ENCODE peak calls at places on chromosome 20, in six cellular contexts. One of them, this sample, is unnamed. For H3K36me3, the result is how much of the 10 kb centered on the place peaks cover.

GRCh38 chr20:51760905-51761544 is 7.2 kb downstream of the ATP9A start:
- DNase-seq in GM06990: peak
- DNase-seq in mammary epithelial cell: no peak
- DNase-seq in cardiac muscle cell: peak
- DNase-seq in OCI-LY7: no peak
- DNase-seq in IMR-90: peak
- DNase-seq in this sample: no peak

GRCh38 chr20:57794600-57795346 is 85.0 kb upstream of the PMEPA1 start:
- DNase-seq in OCI-LY7: no peak
- DNase-seq in cardiac muscle cell: no peak
- DNase-seq in IMR-90: peak
- DNase-seq in GM06990: no peak
- DNase-seq in mammary epithelial cell: peak
- DNase-seq in this sample: no peak

GRCh38 chr20:54067606-54068174 is 2.7 kb downstream of the BCAS1 start:
- DNase-seq in cardiac muscle cell: no peak
- DNase-seq in OCI-LY7: no peak
- DNase-seq in mammary epithelial cell: peak
- DNase-seq in GM06990: no peak
- DNase-seq in IMR-90: no peak
- DNase-seq in this sample: peak

GRCh38 chr20:61966492-61967244 is 99.0 kb downstream of the TAF4 start:
- DNase-seq in mammary epithelial cell: no peak
- DNase-seq in cardiac muscle cell: no peak
- DNase-seq in OCI-LY7: no peak
- DNase-seq in GM06990: no peak
- DNase-seq in IMR-90: no peak
- DNase-seq in this sample: no peak

GRCh38 chr20:50048420-50049166 is 64.4 kb downstream of the UBE2V1 start:
- DNase-seq in IMR-90: peak
- DNase-seq in GM06990: no peak
- DNase-seq in cardiac muscle cell: peak
- DNase-seq in mammary epithelial cell: peak
- DNase-seq in OCI-LY7: no peak
- DNase-seq in this sample: no peak

GRCh38 chr20:58261660-58262059 is 33.2 kb upstream of the ANKRD60 start:
- DNase-seq in GM06990: no peak
- DNase-seq in cardiac muscle cell: no peak
- DNase-seq in OCI-LY7: no peak
- DNase-seq in IMR-90: no peak
- DNase-seq in mammary epithelial cell: no peak
- DNase-seq in this sample: no peak

GRCh38 chr20:63733579-63734081 is 2.8 kb upstream of the LIME1 start:
- DNase-seq in IMR-90: no peak
- DNase-seq in OCI-LY7: no peak
- DNase-seq in mammary epithelial cell: no peak
- DNase-seq in GM06990: no peak
- DNase-seq in cardiac muscle cell: no peak
- DNase-seq in this sample: no peak

GRCh38 chr20:43681991-43682410 is 15.1 kb downstream of the MYBL2 start:
- DNase-seq in OCI-LY7: peak
- DNase-seq in cardiac muscle cell: no peak
- DNase-seq in mammary epithelial cell: no peak
- DNase-seq in IMR-90: no peak
- DNase-seq in GM06990: peak
- DNase-seq in this sample: peak

GRCh38 chr20:63423751-63424150 is 48.7 kb downstream of the KCNQ2 start:
- DNase-seq in OCI-LY7: no peak
- DNase-seq in cardiac muscle cell: no peak
- DNase-seq in GM06990: no peak
- DNase-seq in mammary epithelial cell: no peak
- DNase-seq in IMR-90: no peak
- DNase-seq in this sample: no peak

DNA sequence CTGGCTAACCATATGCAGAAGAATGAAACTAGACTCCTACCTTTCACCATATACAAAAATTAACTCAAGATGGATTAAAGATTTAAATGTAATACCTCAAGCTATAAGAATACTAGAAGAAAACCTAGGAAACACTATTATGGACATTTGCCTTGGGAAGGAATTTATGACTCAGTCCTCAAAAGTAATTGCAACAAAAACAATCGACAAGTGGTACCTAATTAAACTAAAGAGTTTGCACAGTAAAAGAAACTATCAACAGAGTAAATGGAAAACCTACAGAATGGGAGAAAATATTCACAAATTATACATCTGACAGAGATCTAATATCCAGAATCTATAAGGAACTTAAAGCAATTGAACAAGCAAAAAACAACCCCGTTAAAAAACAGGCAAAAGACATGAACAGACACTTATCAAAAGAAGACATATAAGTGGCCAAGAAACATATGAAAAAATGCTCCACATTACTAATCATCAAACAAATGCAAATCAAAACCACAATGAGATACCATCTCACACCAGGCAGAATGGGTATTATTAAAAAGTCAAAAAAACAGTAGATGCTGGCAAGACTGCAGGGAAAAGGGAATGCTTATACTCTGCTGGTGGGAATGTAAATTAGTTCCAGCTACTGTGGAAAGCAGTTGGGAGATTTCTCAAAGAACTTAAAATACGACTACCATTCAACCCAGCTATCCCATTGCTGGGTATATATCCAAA is 31.9 kb downstream of the RALGAPB start:
- DNase-seq in cardiac muscle cell: no peak
- DNase-seq in mammary epithelial cell: no peak
- DNase-seq in GM06990: no peak
- DNase-seq in OCI-LY7: no peak
- DNase-seq in IMR-90: no peak
- DNase-seq in this sample: no peak
- H3K36me3 ChIP-seq in cardiac muscle cell: under half
- H3K36me3 ChIP-seq in mammary epithelial cell: under half
- H3K36me3 ChIP-seq in GM06990: under half
- H3K36me3 ChIP-seq in OCI-LY7: half or more
- H3K36me3 ChIP-seq in IMR-90: under half
- H3K36me3 ChIP-seq in this sample: under half

GRCh38 chr20:34479627-34480026 is 36.6 kb upstream of the DYNLRB1 start:
- DNase-seq in mammary epithelial cell: no peak
- DNase-seq in OCI-LY7: no peak
- DNase-seq in GM06990: no peak
- DNase-seq in cardiac muscle cell: no peak
- DNase-seq in IMR-90: no peak
- DNase-seq in this sample: no peak

GRCh38 chr20:34485068-34485634 is 31.1 kb upstream of the DYNLRB1 start:
- DNase-seq in GM06990: no peak
- DNase-seq in OCI-LY7: no peak
- DNase-seq in cardiac muscle cell: no peak
- DNase-seq in mammary epithelial cell: no peak
- DNase-seq in IMR-90: no peak
- DNase-seq in this sample: no peak
- H3K36me3 ChIP-seq in GM06990: under half
- H3K36me3 ChIP-seq in OCI-LY7: half or more
- H3K36me3 ChIP-seq in cardiac muscle cell: under half
- H3K36me3 ChIP-seq in mammary epithelial cell: half or more
- H3K36me3 ChIP-seq in IMR-90: half or more
- H3K36me3 ChIP-seq in this sample: under half

GRCh38 chr20:4573564-4574355 is 147.9 kb upstream of the PRND start:
- DNase-seq in GM06990: no peak
- DNase-seq in IMR-90: peak
- DNase-seq in cardiac muscle cell: peak
- DNase-seq in OCI-LY7: no peak
- DNase-seq in mammary epithelial cell: no peak
- DNase-seq in this sample: no peak
- H3K36me3 ChIP-seq in GM06990: under half
- H3K36me3 ChIP-seq in IMR-90: under half
- H3K36me3 ChIP-seq in cardiac muscle cell: under half
- H3K36me3 ChIP-seq in OCI-LY7: under half
- H3K36me3 ChIP-seq in mammary epithelial cell: under half
- H3K36me3 ChIP-seq in this sample: under half

GRCh38 chr20:25676164-25676809 is 20.4 kb downstream of the ZNF337 start:
- DNase-seq in cardiac muscle cell: peak
- DNase-seq in OCI-LY7: no peak
- DNase-seq in IMR-90: peak
- DNase-seq in GM06990: no peak
- DNase-seq in mammary epithelial cell: peak
- DNase-seq in this sample: no peak
- H3K36me3 ChIP-seq in cardiac muscle cell: under half
- H3K36me3 ChIP-seq in OCI-LY7: under half
- H3K36me3 ChIP-seq in IMR-90: under half
- H3K36me3 ChIP-seq in GM06990: under half
- H3K36me3 ChIP-seq in mammary epithelial cell: under half
- H3K36me3 ChIP-seq in this sample: under half

GRCh38 chr20:3031524-3032147 is 11.8 kb upstream of the GNRH2 start:
- DNase-seq in IMR-90: no peak
- DNase-seq in GM06990: no peak
- DNase-seq in cardiac muscle cell: no peak
- DNase-seq in OCI-LY7: no peak
- DNase-seq in mammary epithelial cell: no peak
- DNase-seq in this sample: no peak

GRCh38 chr20:3032624-3033023 is 10.8 kb upstream of the GNRH2 start:
- DNase-seq in GM06990: no peak
- DNase-seq in OCI-LY7: no peak
- DNase-seq in IMR-90: no peak
- DNase-seq in cardiac muscle cell: no peak
- DNase-seq in mammary epithelial cell: no peak
- DNase-seq in this sample: no peak

DNA sequence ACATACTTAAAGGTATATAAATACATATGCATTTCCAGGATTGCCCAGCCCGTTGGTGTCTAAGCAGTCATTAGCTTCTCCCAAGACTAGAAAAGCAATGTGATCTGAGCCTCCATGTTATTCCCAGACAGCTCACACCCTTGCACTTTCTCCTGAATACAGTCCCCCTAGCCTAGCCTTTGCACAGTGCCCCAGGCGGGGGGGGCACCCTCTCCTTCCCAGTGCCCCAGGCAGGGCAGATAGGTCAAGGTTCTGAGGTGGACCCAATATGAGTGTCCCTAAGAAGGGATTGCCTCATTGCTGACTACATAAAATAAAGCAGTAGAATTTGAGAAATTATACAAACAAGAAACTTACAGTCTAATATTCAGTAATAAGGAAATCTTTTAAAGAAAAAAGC is 15.4 kb upstream of the GNRH2 start:
- DNase-seq in OCI-LY7: no peak
- DNase-seq in GM06990: no peak
- DNase-seq in cardiac muscle cell: no peak
- DNase-seq in mammary epithelial cell: no peak
- DNase-seq in IMR-90: no peak
- DNase-seq in this sample: no peak
- H3K36me3 ChIP-seq in OCI-LY7: half or more
- H3K36me3 ChIP-seq in GM06990: under half
- H3K36me3 ChIP-seq in cardiac muscle cell: under half
- H3K36me3 ChIP-seq in mammary epithelial cell: under half
- H3K36me3 ChIP-seq in IMR-90: under half
- H3K36me3 ChIP-seq in this sample: under half

DNA sequence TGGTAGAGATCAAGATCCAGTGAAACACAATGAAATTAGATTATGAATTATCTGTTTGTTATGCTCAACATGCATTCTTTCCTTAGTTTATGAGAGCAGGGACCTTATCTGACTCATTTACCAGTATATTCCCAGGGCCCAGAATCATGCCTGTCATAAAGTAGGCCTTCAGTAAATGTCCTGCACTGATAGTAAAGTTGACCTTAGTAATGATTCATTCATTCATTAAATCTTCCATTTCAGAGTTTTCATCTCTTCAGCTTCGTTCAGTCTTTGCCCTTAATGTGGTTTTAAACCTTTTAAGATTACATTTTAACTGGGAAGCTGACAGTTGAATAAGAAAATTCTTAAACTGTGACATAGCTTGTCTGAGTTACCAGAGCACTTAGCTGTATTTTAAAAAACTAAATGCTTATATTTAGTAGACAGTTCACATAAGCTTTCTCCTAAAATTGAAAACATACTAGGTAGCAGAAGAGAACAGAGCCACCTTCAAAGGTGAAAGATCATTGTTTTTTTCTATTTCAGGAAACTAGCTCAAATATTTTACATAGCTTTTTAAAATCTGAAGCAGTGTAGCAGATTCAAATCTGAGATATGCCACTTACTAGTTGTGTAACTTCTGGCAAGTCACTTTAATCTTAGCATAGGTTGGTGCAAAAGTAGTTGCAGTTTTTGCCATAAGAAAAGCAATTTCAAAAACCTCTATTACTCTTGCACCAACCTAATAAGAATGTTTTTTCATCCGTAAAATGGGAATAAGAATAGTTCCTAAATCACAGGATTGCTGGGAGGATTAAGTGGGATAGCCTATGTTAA is 41.4 kb downstream of the MCM8 start:
- DNase-seq in OCI-LY7: no peak
- DNase-seq in GM06990: no peak
- DNase-seq in cardiac muscle cell: no peak
- DNase-seq in IMR-90: peak
- DNase-seq in mammary epithelial cell: no peak
- DNase-seq in this sample: no peak
- H3K36me3 ChIP-seq in OCI-LY7: half or more
- H3K36me3 ChIP-seq in GM06990: under half
- H3K36me3 ChIP-seq in cardiac muscle cell: under half
- H3K36me3 ChIP-seq in IMR-90: under half
- H3K36me3 ChIP-seq in mammary epithelial cell: under half
- H3K36me3 ChIP-seq in this sample: under half

DNA sequence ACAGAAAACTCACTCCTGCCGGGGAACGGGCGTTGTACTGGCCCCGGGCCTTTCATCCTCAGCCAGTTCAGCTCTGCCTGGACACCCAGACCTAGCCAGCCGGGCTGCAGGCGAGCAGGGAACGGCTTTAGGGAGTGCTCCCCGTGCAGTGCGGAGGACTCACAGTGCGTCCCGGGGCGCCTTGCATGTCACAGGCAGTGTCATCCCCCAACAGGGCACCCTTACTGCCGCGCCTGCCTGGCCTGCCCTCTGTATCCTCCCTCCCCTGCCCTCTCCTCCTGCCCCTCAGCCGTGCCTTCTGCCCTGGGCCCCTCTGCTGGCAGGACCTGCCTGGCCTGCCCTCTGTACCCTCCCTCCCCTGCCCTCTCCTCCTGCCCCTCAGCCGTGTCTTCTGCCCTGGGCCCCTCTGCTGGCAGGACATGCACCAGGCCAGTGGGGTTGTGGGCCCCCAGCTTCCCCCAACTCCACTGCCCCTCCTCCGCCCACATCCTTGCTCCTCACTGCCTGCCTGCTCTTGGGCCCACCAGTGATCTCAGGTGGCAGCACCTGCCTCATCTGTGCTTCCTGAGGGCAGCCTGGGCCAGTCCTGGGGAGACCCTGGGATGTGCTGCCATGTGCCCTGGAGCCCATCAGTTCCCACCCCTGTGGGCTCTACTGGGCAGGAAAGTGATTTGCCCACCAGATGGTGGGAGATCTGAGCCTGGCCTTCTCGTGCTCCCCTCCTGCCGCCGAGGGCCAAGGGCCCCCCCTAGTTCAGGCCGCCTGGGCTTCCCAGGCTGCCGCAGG is 43.0 kb downstream of the PYGB start:
- DNase-seq in IMR-90: no peak
- DNase-seq in mammary epithelial cell: no peak
- DNase-seq in OCI-LY7: no peak
- DNase-seq in GM06990: no peak
- DNase-seq in cardiac muscle cell: no peak
- DNase-seq in this sample: no peak
- H3K36me3 ChIP-seq in IMR-90: half or more
- H3K36me3 ChIP-seq in mammary epithelial cell: half or more
- H3K36me3 ChIP-seq in OCI-LY7: under half
- H3K36me3 ChIP-seq in GM06990: under half
- H3K36me3 ChIP-seq in cardiac muscle cell: half or more
- H3K36me3 ChIP-seq in this sample: under half

GRCh38 chr20:32162367-32162766 is 45.2 kb downstream of the PLAGL2 start:
- DNase-seq in OCI-LY7: no peak
- DNase-seq in mammary epithelial cell: no peak
- DNase-seq in cardiac muscle cell: no peak
- DNase-seq in IMR-90: no peak
- DNase-seq in GM06990: no peak
- DNase-seq in this sample: no peak
- H3K36me3 ChIP-seq in OCI-LY7: half or more
- H3K36me3 ChIP-seq in mammary epithelial cell: under half
- H3K36me3 ChIP-seq in cardiac muscle cell: under half
- H3K36me3 ChIP-seq in IMR-90: half or more
- H3K36me3 ChIP-seq in GM06990: half or more
- H3K36me3 ChIP-seq in this sample: half or more